ENCODE peak calls at places on chromosomes 7 and 10, in eight cellular contexts. E is NCI-H748 treated with DMSO at 0.1 percent for 48 hours; A is heart left ventricle; J is iris pigment epithelial cell; I is stimulated activated CD8-positive, alpha-beta memory T cell treated with anti-CD3 and anti-CD28 coated beads, Interleukin-15, amount 100 ng/mL, for 24 hours; N is stimulated activated CD4-positive, alpha-beta T cell treated with anti-CD3 and anti-CD28 coated beads, TNF-alpha, amount 100 ng/mL, for 1 hour; P is brain microvascular endothelial cell; L is T-helper 9 cell. V is an unnamed sample.

GRCh38 chr10:100978121-100978895 is 9.0 kb downstream of the MRPL43 start:
- DNase-seq in E (no peak), A (peak; percentile 12), J (no peak), I (no peak), N (no peak), P (no peak), L (no peak), V (no peak)

GRCh38 chr10:94199565-94199964 is 163.2 kb downstream of the NOC3L start:
- DNase-seq in E (no peak), A (no peak), J (no peak), I (no peak), N (no peak), P (no peak), L (no peak), V (no peak)

GRCh38 chr7:106792233-106792926 is 72.7 kb upstream of the PIK3CG start:
- DNase-seq in E (no peak), A (no peak), J (no peak), I (no peak), N (no peak), P (no peak), L (no peak), V (no peak)

GRCh38 chr10:86179961-86180360 is 186.6 kb downstream of the GRID1 start:
- DNase-seq in E (no peak), A (no peak), J (no peak), I (no peak), N (no peak), P (no peak), L (no peak), V (no peak)

GRCh38 chr7:3301831-3302618 is 973 bp downstream of the SDK1 start:
- DNase-seq in E (peak; percentile 67), A (no peak), J (peak; percentile 33), I (no peak), N (no peak), P (no peak), L (no peak), V (peak; percentile 6)

GRCh38 chr7:13508586-13508985 is 480.9 kb downstream of the ETV1 start:
- DNase-seq in E (no peak), A (no peak), J (peak; percentile 1), I (no peak), N (no peak), P (no peak), L (no peak), V (no peak)

GRCh38 chr10:62972103-62972502 is 155.9 kb upstream of the EGR2 start:
- DNase-seq in E (no peak), A (no peak), J (peak; percentile 43), I (no peak), N (no peak), P (peak; percentile 27), L (no peak), V (no peak)

GRCh38 chr7:54961391-54961790 is 57.4 kb upstream of the EGFR start:
- DNase-seq in E (no peak), A (no peak), J (peak; percentile 16), I (no peak), N (no peak), P (no peak), L (no peak), V (no peak)

GRCh38 chr10:3749597-3750351 is 35.2 kb downstream of the KLF6 start:
- DNase-seq in E (no peak), A (no peak), J (peak; percentile 85), I (no peak), N (no peak), P (peak; percentile 40), L (no peak), V (no peak)

GRCh38 chr10:106565546-106565945 is 599.0 kb downstream of the SORCS1 start:
- DNase-seq in E (no peak), A (no peak), J (peak; percentile 83), I (no peak), N (no peak), P (no peak), L (no peak), V (no peak)

GRCh38 chr7:2567663-2568238 is 9.0 kb downstream of the IQCE start:
- DNase-seq in E (no peak), A (peak; percentile 43), J (peak; percentile 36), I (no peak), N (no peak), P (peak; percentile 28), L (no peak), V (peak; percentile 20)

V was measured in fibroblast of the conjunctiva.